ENCODE peak calls at places on chromosomes 7 and 10, in six cellular contexts. P, C, J, Y, N and V are unnamed samples.

GRCh38 chr10:71711052-71711623 is 8.4 kb downstream of the C10orf105 start:
- DNase-seq in P (no peak), C (peak; percentile 46), Y (no peak), J (no peak), N (no peak), V (no peak)

GRCh38 chr10:102452672-102453340 is 1.5 kb upstream of the C10orf95 start:
- DNase-seq in J (no peak), C (peak; percentile 75), Y (no peak), N (no peak), P (peak; percentile 71), V (peak; percentile 81)

GRCh38 chr10:84360634-84361365 is 32.4 kb downstream of the CCSER2 start:
- DNase-seq in N (no peak), C (no peak), Y (no peak), P (peak; percentile 48), J (no peak), V (peak; percentile 16)

GRCh38 chr10:89281606-89282395 is 20.0 kb upstream of the IFIT2 start:
- DNase-seq in J (no peak), P (peak; percentile 29), N (no peak), C (peak; percentile 56), Y (no peak), V (no peak)

GRCh38 chr7:128021361-128021760 is 9.9 kb downstream of the LRRC4 start:
- DNase-seq in P (no peak), J (no peak), N (no peak), Y (no peak), C (peak; percentile 100), V (peak; percentile 36)

GRCh38 chr7:91330378-91331295 is 66.4 kb downstream of the FZD1 start:
- DNase-seq in C (no peak), P (peak; percentile 10), N (no peak), J (no peak), Y (no peak), V (no peak)

GRCh38 chr10:11869743-11870460 is 46.7 kb downstream of the PROSER2 start:
- DNase-seq in N (no peak), Y (no peak), C (no peak), P (peak; percentile 21), J (no peak), V (no peak)

GRCh38 chr10:82887488-82887887 is 1012.5 kb downstream of the NRG3 start:
- DNase-seq in N (no peak), J (no peak), C (no peak), Y (no peak), P (no peak), V (no peak)

GRCh38 chr7:140383954-140384713 is 14.2 kb downstream of the SLC37A3 start:
- DNase-seq in P (no peak), J (no peak), Y (no peak), N (no peak), C (no peak), V (no peak)

GRCh38 chr10:29794776-29795635 is 160.2 kb upstream of the SVIL start:
- DNase-seq in J (no peak), Y (no peak), P (peak; percentile 54), C (no peak), N (no peak), V (peak; percentile 11)

GRCh38 chr7:91556956-91557650 is 292.9 kb downstream of the FZD1 start:
- DNase-seq in Y (no peak), J (no peak), C (peak; percentile 90), N (no peak), P (peak; percentile 12), V (no peak)

GRCh38 chr7:105581066-105581811 is at the start of gene EFCAB10:
- DNase-seq in Y (peak; percentile 97), J (peak; percentile 84), N (peak; percentile 50), C (peak; percentile 59), P (peak; percentile 60), V (peak; percentile 54)
- TF ChIP-seq CTCF in Y (no peak), J (no peak), N (peak; percentile 17), C (no peak), P (peak; percentile 6), V (no peak)

GRCh38 chr10:128116851-128117615 is 9.2 kb downstream of the MKI67 start:
- DNase-seq in N (no peak), P (no peak), Y (peak; percentile 28), C (peak; percentile 25), J (no peak), V (peak; percentile 22)
- TF ChIP-seq CTCF in N (peak; percentile 53), P (peak; percentile 17), Y (peak; percentile 60), C (peak; percentile 12), J (no peak), V (peak; percentile 65)

GRCh38 chr7:158356454-158356853 is 231.2 kb downstream of the PTPRN2 start:
- DNase-seq in J (no peak), N (no peak), Y (no peak), P (no peak), C (no peak), V (no peak)

GRCh38 chr7:158357106-158357897 is 230.3 kb downstream of the PTPRN2 start:
- DNase-seq in J (no peak), P (no peak), C (no peak), Y (no peak), N (no peak), V (no peak)

GRCh38 chr7:158353606-158354570 is 233.7 kb downstream of the PTPRN2 start:
- DNase-seq in Y (peak; percentile 64), P (no peak), J (peak; percentile 23), C (peak; percentile 27), N (no peak), V (peak; percentile 11)

GRCh38 chr7:158354861-158355260 is 232.8 kb downstream of the PTPRN2 start:
- DNase-seq in P (no peak), J (no peak), N (no peak), C (no peak), Y (no peak), V (no peak)

GRCh38 chr7:158355456-158356065 is 232.1 kb downstream of the PTPRN2 start:
- DNase-seq in J (peak; percentile 27), Y (peak; percentile 61), N (no peak), P (no peak), C (peak; percentile 25), V (no peak)
- TF ChIP-seq CTCF in J (peak; percentile 28), Y (peak; percentile 32), N (no peak), P (no peak), C (peak; percentile 38), V (peak; percentile 64)

GRCh38 chr7:38716397-38716796 is 85.2 kb upstream of the AMPH start:
- DNase-seq in Y (peak; percentile 20), P (no peak), C (no peak), J (no peak), N (no peak), V (no peak)
- TF ChIP-seq CTCF in Y (peak; percentile 21), P (no peak), C (no peak), J (no peak), N (no peak), V (peak; percentile 24)

GRCh38 chr7:11331128-11332102 is 357.7 kb downstream of the PHF14 start:
- DNase-seq in N (no peak), J (no peak), C (peak; percentile 38), P (no peak), Y (no peak), V (no peak)
- TF ChIP-seq CTCF in N (no peak), J (no peak), C (no peak), P (no peak), Y (no peak), V (no peak)

DNA sequence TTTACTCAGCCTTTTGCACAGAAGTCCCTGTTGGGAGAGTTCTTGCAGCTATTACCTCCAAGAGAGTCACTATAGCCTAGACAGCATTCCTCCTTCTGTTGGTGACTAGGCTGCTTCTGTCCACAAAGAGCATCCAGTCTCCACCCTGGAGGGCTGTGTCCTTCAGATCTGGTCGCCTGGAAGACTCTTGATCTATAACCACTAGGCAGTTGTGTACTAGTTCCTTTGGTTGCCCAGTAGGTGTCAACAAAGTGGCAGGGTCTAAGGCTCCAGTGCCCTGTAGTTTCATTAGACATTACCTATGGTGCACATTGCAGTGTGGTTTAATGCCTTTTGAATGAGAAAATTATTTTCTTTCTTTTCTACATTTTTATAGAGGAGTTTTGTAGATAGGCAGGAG is 11.3 kb upstream of the AKR1C2 start:
- DNase-seq in J (no peak), Y (no peak), P (no peak), N (no peak), C (peak; percentile 37), V (peak; percentile 16)
- TF ChIP-seq CTCF in J (no peak), Y (no peak), P (peak; percentile 4), N (no peak), C (peak; percentile 38), V (no peak)

GRCh38 chr7:121099572-121099971 is 111.1 kb downstream of the CPED1 start:
- DNase-seq in C (no peak), J (no peak), P (no peak), N (no peak), Y (no peak), V (no peak)
- TF ChIP-seq CTCF in C (no peak), J (no peak), P (no peak), N (peak; percentile 22), Y (no peak), V (peak; percentile 45)

GRCh38 chr10:78520737-78521430 is 487.2 kb downstream of the RPS24 start:
- DNase-seq in J (no peak), N (peak; percentile 11), C (peak; percentile 91), Y (peak; percentile 26), P (peak; percentile 42), V (peak; percentile 58)
- TF ChIP-seq CTCF in J (no peak), N (peak; percentile 13), C (peak; percentile 61), Y (no peak), P (peak; percentile 50), V (peak; percentile 72)

GRCh38 chr10:4533626-4534025 is 292.4 kb upstream of the AKR1E2 start:
- DNase-seq in N (no peak), J (no peak), P (no peak), C (peak; percentile 93), Y (no peak), V (no peak)
- TF ChIP-seq CTCF in N (no peak), J (no peak), P (no peak), C (no peak), Y (no peak), V (no peak)

DNA sequence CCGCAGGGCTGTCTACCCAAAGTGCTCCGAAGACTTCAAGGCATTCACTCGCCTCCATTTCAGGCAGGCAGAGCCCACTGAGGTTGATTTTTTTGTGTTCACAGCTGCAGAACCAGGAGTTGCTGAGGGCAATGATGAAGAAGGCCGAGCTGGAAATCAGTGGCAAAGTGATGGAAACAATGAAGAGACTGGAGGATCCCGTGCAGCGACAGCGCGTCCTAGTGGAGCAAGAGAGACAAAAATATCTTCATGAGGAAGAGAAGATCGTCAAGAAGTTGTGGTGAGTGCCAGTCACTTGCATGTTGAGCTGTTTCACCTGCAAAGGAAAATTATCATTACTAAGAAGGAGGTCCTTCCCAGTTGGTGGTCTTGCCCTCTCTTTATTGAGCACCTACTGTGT is 210.5 kb downstream of the ARHGAP21 start:
- DNase-seq in P (peak; percentile 49), N (peak; percentile 9), Y (peak; percentile 34), C (peak; percentile 10), J (no peak), V (no peak)
- TF ChIP-seq CTCF in P (peak; percentile 50), N (peak; percentile 48), Y (no peak), C (peak; percentile 43), J (peak; percentile 37), V (peak; percentile 71)